ENCODE peak calls at places on chromosomes 11 and 22, in seven cellular contexts. T is hepatic stellate cell, X is HT1080, R is NB4, L is EL, M is EH, G is BJ. O is an unnamed sample.

GRCh38 chr11:130189492-130190210 is 30.1 kb downstream of the ST14 start:
- DNase-seq in M (no peak), L (no peak), R (no peak), X (no peak), T (no peak), G (no peak), O (no peak)

GRCh38 chr11:13663631-13664071 is 4.8 kb upstream of the FAR1 start:
- DNase-seq in G (no peak), T (no peak), M (peak), X (peak), L (peak), R (no peak), O (no peak)

GRCh38 chr11:130400793-130401483 is 27.5 kb downstream of the ADAMTS8 start:
- DNase-seq in R (peak), G (peak), L (peak), X (no peak), M (peak), T (peak), O (no peak)

GRCh38 chr22:39205344-39206021 is 39.3 kb downstream of the PDGFB start:
- DNase-seq in X (peak), L (peak), M (peak), G (peak), T (peak), R (peak), O (no peak)

GRCh38 chr11:120058931-120059330 is 79.0 kb downstream of the TRIM29 start:
- DNase-seq in T (no peak), L (no peak), G (no peak), M (no peak), R (no peak), X (no peak), O (no peak)

GRCh38 chr22:29231971-29232959 is 26.6 kb downstream of the EMID1 start:
- DNase-seq in T (no peak), G (no peak), M (no peak), X (peak), L (no peak), R (no peak), O (no peak)

GRCh38 chr11:19666951-19667350 is 45.7 kb upstream of the NAV2 start:
- DNase-seq in L (no peak), X (no peak), T (no peak), R (no peak), M (no peak), G (no peak), O (no peak)

GRCh38 chr22:44994399-44995281 is 15.2 kb downstream of the PHF21B start:
- DNase-seq in R (peak), G (no peak), L (no peak), X (no peak), M (no peak), T (no peak), O (no peak)

GRCh38 chr11:5291207-5291838 is 10.4 kb downstream of the OR51B4 start:
- DNase-seq in X (peak), R (peak), M (peak), L (peak), T (peak), G (no peak), O (no peak)

GRCh38 chr11:114026355-114026754 is 33.2 kb upstream of the ZBTB16 start:
- DNase-seq in X (peak), L (no peak), R (peak), M (peak), G (no peak), T (no peak), O (no peak)

O was measured in left ventricle myocardium inferior.